ENCODE peak calls at places on chromosomes 6 and 20, in four cellular contexts. Y is cardiac fibroblast, B is GM10248, N is Caco-2. G is an unnamed sample.
A peak's percentile ranks its signal among the peaks of the same experiment; 100 is the strongest.

GRCh38 chr6:3419624-3420272 is 37.1 kb downstream of the SLC22A23 start:
- DNase-seq in N (peak; percentile 69), B (no peak), Y (peak; percentile 95), G (no peak)

GRCh38 chr6:134324766-134325165 is 6.9 kb upstream of the SGK1 start:
- DNase-seq in B (no peak), Y (no peak), N (no peak), G (no peak)

GRCh38 chr6:85637579-85637978 is 5.1 kb downstream of the SYNCRIP start:
- DNase-seq in N (no peak), Y (no peak), B (no peak), G (no peak)

GRCh38 chr6:5084787-5085637 is at the start of gene PPP1R3G:
- DNase-seq in B (peak; percentile 68), N (no peak), Y (peak; percentile 64), G (peak; percentile 35)

GRCh38 chr20:53785320-53785719 is 191.7 kb upstream of the ZNF217 start:
- DNase-seq in B (no peak), N (peak; percentile 83), Y (no peak), G (no peak)

GRCh38 chr20:48772183-48772976 is 55.4 kb downstream of the PREX1 start:
- DNase-seq in N (no peak), B (no peak), Y (no peak), G (no peak)

GRCh38 chr20:44720994-44721784 is 6.0 kb downstream of the CCN5 start:
- DNase-seq in Y (peak; percentile 92), N (no peak), B (no peak), G (peak; percentile 66)

GRCh38 chr6:47413752-47414516 is 63.7 kb upstream of the CD2AP start:
- DNase-seq in Y (peak; percentile 84), N (peak; percentile 47), B (peak; percentile 57), G (no peak)

GRCh38 chr6:29531668-29532067 is 27.9 kb downstream of the UBD start:
- DNase-seq in B (peak; percentile 56), N (no peak), Y (no peak), G (peak; percentile 56)

GRCh38 chr6:81937296-81937937 is 184.9 kb upstream of the TENT5A start:
- DNase-seq in N (no peak), Y (peak; percentile 50), B (no peak), G (no peak)

GRCh38 chr6:113481441-113481840 is 375.7 kb upstream of the MARCKS start:
- DNase-seq in B (no peak), Y (peak; percentile 34), N (no peak), G (no peak)

GRCh38 chr6:91713911-91714310 is 1127.0 kb upstream of the MAP3K7 start:
- DNase-seq in B (no peak), N (no peak), Y (no peak), G (no peak)

DNA sequence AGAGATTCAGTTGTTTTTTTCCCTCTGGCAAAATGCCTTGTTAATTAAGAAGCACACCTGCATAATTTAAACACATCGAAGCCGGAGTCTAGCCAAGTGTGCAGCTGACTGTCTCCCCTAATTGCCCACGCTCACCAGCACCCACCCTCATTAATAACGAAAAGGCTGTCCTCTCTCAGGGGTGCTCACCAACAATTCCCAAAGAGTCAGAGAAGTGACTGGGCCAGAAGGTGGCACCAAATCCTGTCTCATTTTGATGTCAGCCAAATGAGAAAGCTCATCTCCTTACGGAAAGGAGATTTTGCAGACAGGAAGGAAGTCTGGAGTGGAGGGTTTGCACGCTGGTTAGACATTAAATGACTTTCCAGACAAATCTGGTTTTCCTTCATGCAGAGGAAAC is 60.7 kb upstream of the MC3R start:
- DNase-seq in B (no peak), Y (peak; percentile 1), N (no peak), G (no peak)
- TF ChIP-seq CTCF in B (no peak), Y (no peak), N (peak; percentile 48), G (no peak)

GRCh38 chr6:24926192-24926591 is 9.6 kb downstream of the RIPOR2 start:
- DNase-seq in Y (no peak), N (no peak), B (no peak), G (no peak)
- TF ChIP-seq CTCF in Y (no peak), N (no peak), B (no peak), G (no peak)

GRCh38 chr6:16694789-16695188 is 66.5 kb downstream of the ATXN1 start:
- DNase-seq in B (peak; percentile 28), Y (no peak), N (no peak), G (no peak)
- TF ChIP-seq CTCF in B (no peak), Y (no peak), N (no peak), G (no peak)

GRCh38 chr6:115271434-115271833 is 789.3 kb downstream of the FRK start:
- DNase-seq in Y (no peak), B (no peak), N (no peak), G (no peak)
- TF ChIP-seq CTCF in Y (no peak), B (no peak), N (no peak), G (no peak)

GRCh38 chr6:33126101-33126714 is 50.4 kb downstream of the HLA-DPB1 start:
- DNase-seq in N (no peak), B (peak; percentile 64), Y (peak; percentile 67), G (peak; percentile 85)
- TF ChIP-seq CTCF in N (peak; percentile 20), B (peak; percentile 58), Y (peak; percentile 86), G (peak; percentile 69)

DNA sequence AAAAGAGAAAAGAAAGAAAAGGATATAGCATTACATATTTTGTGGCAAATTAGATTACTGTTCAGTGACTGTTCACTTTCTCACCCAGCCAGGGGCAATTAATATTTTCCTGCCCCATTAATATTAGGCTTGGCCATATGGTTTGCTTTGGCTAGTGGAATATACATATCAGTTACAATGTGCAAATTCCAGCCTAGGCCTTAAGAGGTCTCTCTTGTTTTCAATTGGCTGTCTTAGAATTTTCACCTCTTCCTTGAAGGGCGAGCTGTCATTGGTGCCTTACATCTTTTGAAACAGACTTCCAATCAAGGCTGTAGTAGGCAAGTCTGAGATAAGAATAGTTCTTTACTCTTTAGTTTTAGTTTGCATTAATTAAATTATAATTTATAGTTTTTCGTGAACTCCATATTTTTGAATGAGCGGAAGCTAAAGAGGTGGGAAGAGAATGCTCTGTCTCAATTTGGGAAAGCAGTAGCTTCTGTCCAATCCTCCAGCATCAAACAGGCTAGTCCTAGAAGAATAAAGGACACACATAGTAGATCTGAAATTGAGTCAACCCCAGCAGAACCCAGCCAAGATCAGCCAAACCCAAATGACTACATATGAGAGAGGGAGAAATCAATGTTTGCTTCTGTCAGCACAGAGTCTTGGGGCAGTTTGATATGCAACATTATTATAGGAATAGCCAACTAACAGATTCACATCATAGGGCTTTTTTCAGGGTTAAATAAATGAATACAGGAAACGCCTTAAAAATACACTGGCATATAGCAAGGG is 6.3 kb upstream of the CSNK2A1 start:
- DNase-seq in B (no peak), N (no peak), Y (no peak), G (no peak)
- TF ChIP-seq CTCF in B (no peak), N (no peak), Y (no peak), G (no peak)

GRCh38 chr6:15504040-15504491 is 158.8 kb downstream of the DTNBP1 start:
- DNase-seq in Y (peak; percentile 41), B (no peak), N (no peak), G (no peak)
- TF ChIP-seq CTCF in Y (peak; percentile 28), B (no peak), N (no peak), G (no peak)

G was measured in Calu3.